ENCODE peak calls at places on chromosome 18, in nine cellular contexts. A, C, Y, S, G, Q, L, V and J are unnamed samples.

GRCh38 chr18:61764381-61764780 is 128.4 kb downstream of the RNF152 start:
- DNase-seq in A (no peak), C (no peak), Y (no peak), S (no peak), G (no peak), Q (no peak), L (no peak), V (no peak), J (no peak)

GRCh38 chr18:23900979-23901378 is 113.6 kb upstream of the TTC39C start:
- DNase-seq in A (no peak), C (no peak), Y (no peak), S (no peak), G (no peak), Q (no peak), L (no peak), V (no peak), J (no peak)

GRCh38 chr18:62982600-62983251 is 267.4 kb downstream of the PHLPP1 start:
- DNase-seq in A (peak; percentile 86), C (peak; percentile 44), Y (peak; percentile 55), S (peak; percentile 69), G (peak; percentile 81), Q (peak; percentile 26), L (peak; percentile 67), V (peak; percentile 76), J (peak; percentile 48)

GRCh38 chr18:21241224-21242131 is 554 bp upstream of the GREB1L start:
- DNase-seq in A (no peak), C (peak; percentile 10), Y (no peak), S (no peak), G (peak; percentile 38), Q (no peak), L (no peak), V (peak; percentile 47), J (no peak)

GRCh38 chr18:48330016-48330991 is 78.9 kb downstream of the ZBTB7C start:
- DNase-seq in A (no peak), C (no peak), Y (no peak), S (no peak), G (no peak), Q (no peak), L (no peak), V (peak; percentile 90), J (no peak)

GRCh38 chr18:45984546-45985235 is 17.6 kb upstream of the EPG5 start:
- DNase-seq in A (no peak), C (no peak), Y (no peak), S (no peak), G (no peak), Q (no peak), L (no peak), V (no peak), J (no peak)

GRCh38 chr18:35038881-35039491 is 2.2 kb upstream of the MAPRE2 start:
- DNase-seq in A (no peak), C (no peak), Y (no peak), S (no peak), G (no peak), Q (no peak), L (no peak), V (no peak), J (no peak)

GRCh38 chr18:79576686-79577351 is 102.8 kb upstream of the CTDP1 start:
- DNase-seq in A (peak; percentile 82), C (peak; percentile 10), Y (peak; percentile 12), S (peak; percentile 26), G (no peak), Q (no peak), L (no peak), V (no peak), J (peak; percentile 49)

GRCh38 chr18:48875942-48876511 is 74.7 kb downstream of the SMAD7 start:
- DNase-seq in A (no peak), C (no peak), Y (no peak), S (no peak), G (peak; percentile 61), Q (no peak), L (no peak), V (no peak), J (no peak)

GRCh38 chr18:21262979-21263378 is 20.9 kb downstream of the GREB1L start:
- DNase-seq in A (no peak), C (no peak), Y (no peak), S (no peak), G (no peak), Q (no peak), L (no peak), V (no peak), J (peak; percentile 22)

GRCh38 chr18:51151568-51152511 is 45.6 kb downstream of the MEX3C start:
- DNase-seq in A (peak; percentile 71), C (peak; percentile 66), Y (peak; percentile 88), S (no peak), G (no peak), Q (peak; percentile 40), L (no peak), V (no peak), J (peak; percentile 87)

GRCh38 chr18:60019463-60019840 is 119.7 kb downstream of the PMAIP1 start:
- DNase-seq in A (no peak), C (no peak), Y (no peak), S (no peak), G (no peak), Q (no peak), L (no peak), V (peak; percentile 76), J (no peak)

GRCh38 chr18:63363951-63364350 is 3.1 kb downstream of the KDSR start:
- DNase-seq in A (no peak), C (no peak), Y (peak; percentile 36), S (no peak), G (no peak), Q (peak; percentile 28), L (peak; percentile 78), V (no peak), J (no peak)

GRCh38 chr18:13611616-13612110 is 114.7 kb downstream of the FAM210A start:
- DNase-seq in A (no peak), C (no peak), Y (no peak), S (no peak), G (peak; percentile 64), Q (no peak), L (no peak), V (peak; percentile 72), J (peak; percentile 48)

GRCh38 chr18:56902653-56903052 is 244.2 kb upstream of the BOD1L2 start:
- DNase-seq in A (no peak), C (no peak), Y (no peak), S (no peak), G (no peak), Q (no peak), L (no peak), V (no peak), J (no peak)

GRCh38 chr18:35715139-35715538 is 133.6 kb downstream of the GALNT1 start:
- DNase-seq in A (no peak), C (no peak), Y (no peak), S (no peak), G (no peak), Q (no peak), L (no peak), V (no peak), J (no peak)

GRCh38 chr18:80182855-80183254 is 64.5 kb downstream of the PARD6G start:
- DNase-seq in A (no peak), C (no peak), Y (no peak), S (no peak), G (no peak), Q (no peak), L (no peak), V (no peak), J (no peak)

GRCh38 chr18:79476918-79477685 is 81.4 kb downstream of the NFATC1 start:
- DNase-seq in A (peak; percentile 76), C (no peak), Y (no peak), S (no peak), G (no peak), Q (no peak), L (peak; percentile 71), V (no peak), J (no peak)

GRCh38 chr18:6781846-6782245 is 52.3 kb downstream of the ARHGAP28 start:
- DNase-seq in A (no peak), C (no peak), Y (no peak), S (no peak), G (peak; percentile 64), Q (no peak), L (no peak), V (peak; percentile 65), J (no peak)

GRCh38 chr18:58310517-58310916 is 266.5 kb downstream of the NEDD4L start:
- DNase-seq in A (no peak), C (peak; percentile 87), Y (peak; percentile 50), S (peak; percentile 41), G (no peak), Q (no peak), L (no peak), V (no peak), J (peak; percentile 23)

GRCh38 chr18:63440219-63440618 is 17.9 kb upstream of the VPS4B start:
- DNase-seq in A (no peak), C (no peak), Y (no peak), S (no peak), G (no peak), Q (no peak), L (no peak), V (peak; percentile 77), J (no peak)

GRCh38 chr18:79944126-79944731 is 7.2 kb downstream of the SLC66A2 start:
- DNase-seq in A (peak; percentile 81), C (peak; percentile 38), Y (no peak), S (no peak), G (no peak), Q (no peak), L (peak; percentile 77), V (no peak), J (peak; percentile 50)

GRCh38 chr18:65056575-65056974 is 694.2 kb upstream of the CDH7 start:
- DNase-seq in A (no peak), C (no peak), Y (no peak), S (no peak), G (no peak), Q (no peak), L (no peak), V (no peak), J (no peak)

GRCh38 chr18:56068030-56068671 is 480.2 kb upstream of the TCF4 start:
- DNase-seq in A (no peak), C (no peak), Y (no peak), S (no peak), G (peak; percentile 31), Q (no peak), L (no peak), V (peak; percentile 46), J (no peak)

GRCh38 chr18:10142496-10143160 is 228.8 kb downstream of the VAPA start:
- DNase-seq in A (peak; percentile 78), C (no peak), Y (no peak), S (no peak), G (no peak), Q (no peak), L (no peak), V (peak; percentile 85), J (peak; percentile 85)

GRCh38 chr18:70382992-70383717 is 94.3 kb downstream of the SOCS6 start:
- DNase-seq in A (no peak), C (no peak), Y (no peak), S (no peak), G (no peak), Q (no peak), L (no peak), V (no peak), J (no peak)

GRCh38 chr18:7876354-7876753 is 309.2 kb downstream of the PTPRM start:
- DNase-seq in A (no peak), C (no peak), Y (no peak), S (no peak), G (no peak), Q (no peak), L (no peak), V (no peak), J (no peak)

GRCh38 chr18:57527479-57528237 is 58.8 kb downstream of the FECH start:
- DNase-seq in A (no peak), C (no peak), Y (no peak), S (no peak), G (peak; percentile 59), Q (no peak), L (no peak), V (no peak), J (no peak)

GRCh38 chr18:44799422-44800421 is 119.0 kb downstream of the SETBP1 start:
- DNase-seq in A (no peak), C (no peak), Y (no peak), S (no peak), G (no peak), Q (no peak), L (no peak), V (no peak), J (no peak)

GRCh38 chr18:69102959-69103358 is 297.7 kb upstream of the DOK6 start:
- DNase-seq in A (no peak), C (no peak), Y (no peak), S (no peak), G (no peak), Q (no peak), L (no peak), V (peak; percentile 11), J (no peak)

GRCh38 chr18:998976-999375 is 94.3 kb downstream of the ADCYAP1 start:
- DNase-seq in A (no peak), C (no peak), Y (no peak), S (no peak), G (no peak), Q (no peak), L (no peak), V (no peak), J (no peak)